ENCODE peak calls at places on chromosomes 7 and 10, in five cellular contexts. One of them, this sample, is unnamed.
A peak's percentile ranks its signal among the peaks of the same experiment; 100 is the strongest.

GRCh38 chr10:79052311-79053080 is 16.3 kb upstream of the ZMIZ1 start:
- DNase-seq in H9: no peak
- DNase-seq in fibroblast of lung: peak; percentile 49
- DNase-seq in OCI-LY7: peak; percentile 28
- DNase-seq in ascending aorta: no peak
- DNase-seq in this sample: no peak

GRCh38 chr10:116947838-116948529 is 57.0 kb downstream of the SHTN1 start:
- DNase-seq in H9: peak; percentile 35
- DNase-seq in fibroblast of lung: peak; percentile 64
- DNase-seq in OCI-LY7: no peak
- DNase-seq in ascending aorta: no peak
- DNase-seq in this sample: no peak

GRCh38 chr10:102324061-102324460 is 71.4 kb upstream of the NFKB2 start:
- DNase-seq in H9: no peak
- DNase-seq in fibroblast of lung: no peak
- DNase-seq in OCI-LY7: no peak
- DNase-seq in ascending aorta: no peak
- DNase-seq in this sample: no peak

GRCh38 chr7:105611856-105612775 is 30.8 kb upstream of the EFCAB10 start:
- DNase-seq in H9: no peak
- DNase-seq in fibroblast of lung: peak; percentile 50
- DNase-seq in OCI-LY7: no peak
- DNase-seq in ascending aorta: no peak
- DNase-seq in this sample: no peak

GRCh38 chr10:72274213-72274729 is 547 bp downstream of the DDIT4 start:
- DNase-seq in H9: no peak
- DNase-seq in fibroblast of lung: no peak
- DNase-seq in OCI-LY7: no peak
- DNase-seq in ascending aorta: no peak
- DNase-seq in this sample: no peak

GRCh38 chr10:103803941-103804340 is 51.4 kb downstream of the SH3PXD2A start:
- DNase-seq in H9: no peak
- DNase-seq in fibroblast of lung: no peak
- DNase-seq in OCI-LY7: no peak
- DNase-seq in ascending aorta: no peak
- DNase-seq in this sample: no peak

GRCh38 chr10:132638130-132638515 is 100.5 kb downstream of the INPP5A start:
- DNase-seq in H9: no peak
- DNase-seq in fibroblast of lung: no peak
- DNase-seq in OCI-LY7: no peak
- DNase-seq in ascending aorta: no peak
- DNase-seq in this sample: no peak

GRCh38 chr10:28541695-28542365 is 8.9 kb downstream of the WAC start:
- DNase-seq in H9: no peak
- DNase-seq in fibroblast of lung: no peak
- DNase-seq in OCI-LY7: no peak
- DNase-seq in ascending aorta: no peak
- DNase-seq in this sample: no peak

GRCh38 chr10:104329754-104330153 is 8.5 kb downstream of the ITPRIP start:
- DNase-seq in H9: no peak
- DNase-seq in fibroblast of lung: peak; percentile 88
- DNase-seq in OCI-LY7: no peak
- DNase-seq in ascending aorta: no peak
- DNase-seq in this sample: peak; percentile 71

GRCh38 chr10:107091126-107091525 is 73.4 kb downstream of the SORCS1 start:
- DNase-seq in H9: no peak
- DNase-seq in fibroblast of lung: no peak
- DNase-seq in OCI-LY7: no peak
- DNase-seq in ascending aorta: no peak
- DNase-seq in this sample: no peak

GRCh38 chr10:110919349-110919931 is at the start of gene SHOC2:
- DNase-seq in H9: peak; percentile 100
- DNase-seq in fibroblast of lung: no peak
- DNase-seq in OCI-LY7: peak; percentile 100
- DNase-seq in ascending aorta: peak; percentile 100
- DNase-seq in this sample: peak; percentile 99

GRCh38 chr7:11709240-11709639 is 122.8 kb downstream of the THSD7A start:
- DNase-seq in H9: no peak
- DNase-seq in fibroblast of lung: peak; percentile 25
- DNase-seq in OCI-LY7: no peak
- DNase-seq in ascending aorta: no peak
- DNase-seq in this sample: no peak

GRCh38 chr7:22660732-22661131 is 66.3 kb upstream of the IL6 start:
- DNase-seq in H9: peak; percentile 59
- DNase-seq in fibroblast of lung: no peak
- DNase-seq in OCI-LY7: peak; percentile 8
- DNase-seq in ascending aorta: no peak
- DNase-seq in this sample: no peak

GRCh38 chr10:11685787-11686218 is 56.4 kb upstream of the ECHDC3 start:
- DNase-seq in H9: no peak
- DNase-seq in fibroblast of lung: peak; percentile 80
- DNase-seq in OCI-LY7: peak; percentile 92
- DNase-seq in ascending aorta: peak; percentile 54
- DNase-seq in this sample: peak; percentile 69

GRCh38 chr10:63320683-63321082 is 145.1 kb downstream of the JMJD1C start:
- DNase-seq in H9: no peak
- DNase-seq in fibroblast of lung: no peak
- DNase-seq in OCI-LY7: no peak
- DNase-seq in ascending aorta: no peak
- DNase-seq in this sample: no peak

GRCh38 chr10:61894150-61894549 is 7.3 kb upstream of the ARID5B start:
- DNase-seq in H9: no peak
- DNase-seq in fibroblast of lung: peak; percentile 46
- DNase-seq in OCI-LY7: no peak
- DNase-seq in ascending aorta: no peak
- DNase-seq in this sample: no peak

GRCh38 chr10:124253006-124253405 is 159.6 kb upstream of the CHST15 start:
- DNase-seq in H9: no peak
- DNase-seq in fibroblast of lung: no peak
- DNase-seq in OCI-LY7: no peak
- DNase-seq in ascending aorta: no peak
- DNase-seq in this sample: no peak

GRCh38 chr10:33273295-33274002 is 61.0 kb downstream of the NRP1 start:
- DNase-seq in H9: peak; percentile 33
- DNase-seq in fibroblast of lung: peak; percentile 96
- DNase-seq in OCI-LY7: no peak
- DNase-seq in ascending aorta: peak; percentile 68
- DNase-seq in this sample: peak; percentile 86

GRCh38 chr7:152865011-152865410 is 105.5 kb downstream of the ACTR3B start:
- DNase-seq in H9: no peak
- DNase-seq in fibroblast of lung: no peak
- DNase-seq in OCI-LY7: no peak
- DNase-seq in ascending aorta: no peak
- DNase-seq in this sample: no peak

GRCh38 chr10:109126016-109126415 is 797.3 kb downstream of the XPNPEP1 start:
- DNase-seq in H9: no peak
- DNase-seq in fibroblast of lung: no peak
- DNase-seq in OCI-LY7: no peak
- DNase-seq in ascending aorta: no peak
- DNase-seq in this sample: no peak

GRCh38 chr10:116721048-116721897 is 21.1 kb downstream of the HSPA12A start:
- DNase-seq in H9: no peak
- DNase-seq in fibroblast of lung: no peak
- DNase-seq in OCI-LY7: no peak
- DNase-seq in ascending aorta: no peak
- DNase-seq in this sample: no peak

GRCh38 chr10:114615600-114616007 is 42.5 kb downstream of the ABLIM1 start:
- DNase-seq in H9: no peak
- DNase-seq in fibroblast of lung: no peak
- DNase-seq in OCI-LY7: no peak
- DNase-seq in ascending aorta: no peak
- DNase-seq in this sample: no peak

GRCh38 chr7:22230238-22230637 is 126.7 kb downstream of the RAPGEF5 start:
- DNase-seq in H9: no peak
- DNase-seq in fibroblast of lung: no peak
- DNase-seq in OCI-LY7: no peak
- DNase-seq in ascending aorta: no peak
- DNase-seq in this sample: no peak

DNA sequence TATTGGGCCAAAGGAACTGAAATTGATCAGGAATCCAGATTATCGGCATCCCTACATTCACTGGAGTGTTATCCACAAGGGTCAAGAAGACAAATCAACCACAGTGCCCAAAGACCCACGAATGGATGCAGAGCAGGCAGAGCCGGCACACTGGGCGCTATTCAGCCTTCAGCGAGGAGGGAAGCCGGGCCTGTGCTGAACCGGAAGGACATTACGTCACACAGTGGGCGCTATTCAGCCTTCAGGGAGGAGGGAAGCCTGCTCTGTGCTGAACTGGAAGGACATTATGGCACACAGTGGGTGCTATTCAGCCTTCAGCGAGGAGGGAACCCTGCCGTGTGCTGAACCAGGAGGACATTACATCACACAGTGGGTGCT is 258.8 kb downstream of the ZMYND11 start:
- DNase-seq in H9: no peak
- DNase-seq in fibroblast of lung: no peak
- DNase-seq in OCI-LY7: no peak
- DNase-seq in ascending aorta: no peak
- DNase-seq in this sample: peak; percentile 35
- H3K4me1 ChIP-seq in H9: peaks cover 2% of the 10 kb centered on the region
- H3K4me1 ChIP-seq in fibroblast of lung: no peaks in the 10 kb centered on the region
- H3K4me1 ChIP-seq in OCI-LY7: peaks cover 14% of the 10 kb centered on the region
- H3K4me1 ChIP-seq in ascending aorta: peaks cover 10% of the 10 kb centered on the region
- H3K4me1 ChIP-seq in this sample: no peaks in the 10 kb centered on the region

GRCh38 chr7:6106140-6106904 is 75.1 kb downstream of the ANKRD61 start:
- DNase-seq in H9: no peak
- DNase-seq in fibroblast of lung: peak; percentile 32
- DNase-seq in OCI-LY7: peak; percentile 70
- DNase-seq in ascending aorta: no peak
- DNase-seq in this sample: no peak
- TF ChIP-seq CTCF in H9: no peak
- TF ChIP-seq CTCF in fibroblast of lung: peak; percentile 37
- TF ChIP-seq CTCF in OCI-LY7: peak; percentile 74
- TF ChIP-seq CTCF in ascending aorta: no peak
- TF ChIP-seq CTCF in this sample: peak; percentile 20

DNA sequence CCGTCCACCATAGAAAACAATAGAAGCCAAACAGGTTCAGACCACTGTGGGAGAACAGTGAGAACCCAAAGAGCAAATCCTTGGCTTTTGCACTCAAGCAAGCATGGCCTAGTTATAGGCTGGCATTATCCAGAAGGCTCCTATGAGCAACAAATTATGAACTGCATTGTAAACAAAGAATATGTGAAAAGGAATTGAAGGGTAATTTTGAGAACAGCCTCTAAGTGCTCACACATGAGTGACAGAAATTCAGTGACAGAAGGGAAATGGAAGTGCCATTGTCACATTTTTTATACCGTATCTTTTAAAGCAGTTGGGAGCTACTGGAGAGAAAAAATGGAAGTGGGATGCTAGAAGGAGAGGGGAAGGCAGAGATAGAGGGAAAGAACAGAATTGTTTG is 114.2 kb downstream of the MACC1 start:
- DNase-seq in H9: no peak
- DNase-seq in fibroblast of lung: no peak
- DNase-seq in OCI-LY7: no peak
- DNase-seq in ascending aorta: no peak
- DNase-seq in this sample: no peak
- H3K4me1 ChIP-seq in H9: peaks cover 10% of the 10 kb centered on the region
- H3K4me1 ChIP-seq in fibroblast of lung: no peaks in the 10 kb centered on the region
- H3K4me1 ChIP-seq in OCI-LY7: no peaks in the 10 kb centered on the region
- H3K4me1 ChIP-seq in ascending aorta: no peaks in the 10 kb centered on the region
- H3K4me1 ChIP-seq in this sample: no peaks in the 10 kb centered on the region

GRCh38 chr10:3162533-3162932 is 10.0 kb downstream of the PITRM1 start:
- DNase-seq in H9: peak; percentile 62
- DNase-seq in fibroblast of lung: no peak
- DNase-seq in OCI-LY7: no peak
- DNase-seq in ascending aorta: no peak
- DNase-seq in this sample: no peak
- TF ChIP-seq CTCF in H9: peak; percentile 71
- TF ChIP-seq CTCF in fibroblast of lung: no peak
- TF ChIP-seq CTCF in OCI-LY7: peak; percentile 38
- TF ChIP-seq CTCF in ascending aorta: no peak
- TF ChIP-seq CTCF in this sample: no peak

This sample was measured in tibial artery.